ENCODE peak calls at places on chromosomes 11 and 22, in six cellular contexts. One of them, this sample, is unnamed.

GRCh38 chr11:31645747-31646146 is 136.2 kb downstream of the ELP4 start:
- DNase-seq in hepatocyte: peak
- DNase-seq in AG09309: peak
- DNase-seq in AG04450: peak
- DNase-seq in AG04449: peak
- DNase-seq in GM23338: no peak
- DNase-seq in this sample: peak

GRCh38 chr11:35583843-35584242 is 34.4 kb upstream of the FJX1 start:
- DNase-seq in AG09309: no peak
- DNase-seq in AG04449: no peak
- DNase-seq in hepatocyte: no peak
- DNase-seq in GM23338: no peak
- DNase-seq in AG04450: no peak
- DNase-seq in this sample: no peak

GRCh38 chr11:34493468-34493867 is 20.1 kb downstream of the ELF5 start:
- DNase-seq in GM23338: no peak
- DNase-seq in AG04450: no peak
- DNase-seq in AG04449: no peak
- DNase-seq in AG09309: no peak
- DNase-seq in hepatocyte: no peak
- DNase-seq in this sample: no peak

GRCh38 chr11:86606270-86606848 is 66.1 kb downstream of the ME3 start:
- DNase-seq in AG04449: no peak
- DNase-seq in GM23338: no peak
- DNase-seq in AG09309: no peak
- DNase-seq in hepatocyte: no peak
- DNase-seq in AG04450: no peak
- DNase-seq in this sample: no peak

GRCh38 chr22:25896098-25896497 is 154.1 kb downstream of the MYO18B start:
- DNase-seq in AG09309: no peak
- DNase-seq in hepatocyte: peak
- DNase-seq in AG04450: no peak
- DNase-seq in AG04449: no peak
- DNase-seq in GM23338: peak
- DNase-seq in this sample: no peak

GRCh38 chr22:32994046-32994827 is 63.9 kb downstream of the SYN3 start:
- DNase-seq in hepatocyte: no peak
- DNase-seq in AG04449: no peak
- DNase-seq in GM23338: peak
- DNase-seq in AG09309: no peak
- DNase-seq in AG04450: no peak
- DNase-seq in this sample: no peak

GRCh38 chr11:2789791-2790580 is 90.2 kb upstream of the KCNQ1OT1 start:
- DNase-seq in hepatocyte: no peak
- DNase-seq in AG04450: no peak
- DNase-seq in AG09309: no peak
- DNase-seq in GM23338: no peak
- DNase-seq in AG04449: no peak
- DNase-seq in this sample: no peak

GRCh38 chr11:14075118-14075601 is 112.6 kb downstream of the SPON1 start:
- DNase-seq in GM23338: peak
- DNase-seq in hepatocyte: no peak
- DNase-seq in AG04450: no peak
- DNase-seq in AG04449: no peak
- DNase-seq in AG09309: peak
- DNase-seq in this sample: peak

GRCh38 chr11:35662061-35662648 is 420 bp upstream of the TRIM44 start:
- DNase-seq in AG04450: no peak
- DNase-seq in AG04449: no peak
- DNase-seq in GM23338: no peak
- DNase-seq in AG09309: no peak
- DNase-seq in hepatocyte: peak
- DNase-seq in this sample: no peak

GRCh38 chr11:15258433-15259350 is 144.0 kb downstream of the INSC start:
- DNase-seq in AG09309: no peak
- DNase-seq in AG04450: no peak
- DNase-seq in AG04449: no peak
- DNase-seq in GM23338: peak
- DNase-seq in hepatocyte: peak
- DNase-seq in this sample: peak

GRCh38 chr11:69808708-69809107 is 10.5 kb downstream of the FGF3 start:
- DNase-seq in AG04449: no peak
- DNase-seq in AG04450: no peak
- DNase-seq in hepatocyte: no peak
- DNase-seq in AG09309: no peak
- DNase-seq in GM23338: peak
- DNase-seq in this sample: peak

GRCh38 chr11:127136438-127136837 is 135.9 kb upstream of the KIRREL3 start:
- DNase-seq in hepatocyte: no peak
- DNase-seq in AG09309: no peak
- DNase-seq in AG04449: no peak
- DNase-seq in GM23338: peak
- DNase-seq in AG04450: no peak
- DNase-seq in this sample: no peak

GRCh38 chr11:25910090-25910489 is 421.8 kb upstream of the ANO3 start:
- DNase-seq in hepatocyte: no peak
- DNase-seq in AG09309: no peak
- DNase-seq in AG04449: no peak
- DNase-seq in AG04450: no peak
- DNase-seq in GM23338: no peak
- DNase-seq in this sample: no peak

GRCh38 chr11:126140932-126141291 is 70.5 kb downstream of the RPUSD4 start:
- DNase-seq in GM23338: no peak
- DNase-seq in AG04449: no peak
- DNase-seq in hepatocyte: peak
- DNase-seq in AG09309: no peak
- DNase-seq in AG04450: no peak
- DNase-seq in this sample: peak

GRCh38 chr22:50243704-50244419 is 961 bp downstream of the TUBGCP6 start:
- DNase-seq in GM23338: no peak
- DNase-seq in hepatocyte: no peak
- DNase-seq in AG04450: no peak
- DNase-seq in AG04449: no peak
- DNase-seq in AG09309: no peak
- DNase-seq in this sample: no peak

GRCh38 chr22:50399751-50400331 is 56.7 kb downstream of the PPP6R2 start:
- DNase-seq in hepatocyte: peak
- DNase-seq in AG09309: no peak
- DNase-seq in GM23338: peak
- DNase-seq in AG04449: no peak
- DNase-seq in AG04450: no peak
- DNase-seq in this sample: no peak

GRCh38 chr22:26884921-26885320 is 227.5 kb downstream of the MIAT start:
- DNase-seq in hepatocyte: no peak
- DNase-seq in AG04450: no peak
- DNase-seq in GM23338: no peak
- DNase-seq in AG04449: no peak
- DNase-seq in AG09309: no peak
- DNase-seq in this sample: peak

GRCh38 chr22:30175743-30176288 is 70.7 kb downstream of the LIF start:
- DNase-seq in GM23338: no peak
- DNase-seq in AG04450: no peak
- DNase-seq in AG04449: no peak
- DNase-seq in AG09309: no peak
- DNase-seq in hepatocyte: no peak
- DNase-seq in this sample: no peak

GRCh38 chr11:78038697-78039313 is 15.7 kb upstream of the KCTD14 start:
- DNase-seq in hepatocyte: no peak
- DNase-seq in AG04449: no peak
- DNase-seq in GM23338: no peak
- DNase-seq in AG04450: no peak
- DNase-seq in AG09309: no peak
- DNase-seq in this sample: no peak

GRCh38 chr11:69121621-69122336 is 34.0 kb upstream of the SMIM38 start:
- DNase-seq in AG04450: no peak
- DNase-seq in AG04449: no peak
- DNase-seq in hepatocyte: no peak
- DNase-seq in AG09309: no peak
- DNase-seq in GM23338: no peak
- DNase-seq in this sample: no peak

GRCh38 chr11:15730617-15731385 is 616.1 kb downstream of the INSC start:
- DNase-seq in AG04449: no peak
- DNase-seq in AG09309: no peak
- DNase-seq in GM23338: no peak
- DNase-seq in hepatocyte: no peak
- DNase-seq in AG04450: no peak
- DNase-seq in this sample: no peak

GRCh38 chr22:30422481-30423295 is 2.9 kb upstream of the MTFP1 start:
- DNase-seq in hepatocyte: peak
- DNase-seq in AG04449: peak
- DNase-seq in AG09309: peak
- DNase-seq in AG04450: peak
- DNase-seq in GM23338: peak
- DNase-seq in this sample: peak

GRCh38 chr11:64928957-64929356 is 4.5 kb downstream of the PPP2R5B start:
- DNase-seq in AG09309: no peak
- DNase-seq in AG04450: no peak
- DNase-seq in hepatocyte: no peak
- DNase-seq in AG04449: no peak
- DNase-seq in GM23338: no peak
- DNase-seq in this sample: no peak

GRCh38 chr11:112485280-112485679 is 224.6 kb upstream of the PLET1 start:
- DNase-seq in AG09309: no peak
- DNase-seq in hepatocyte: no peak
- DNase-seq in GM23338: peak
- DNase-seq in AG04450: no peak
- DNase-seq in AG04449: no peak
- DNase-seq in this sample: no peak

GRCh38 chr22:23938328-23939016 is 22.5 kb downstream of the GSTT2B start:
- DNase-seq in AG04449: no peak
- DNase-seq in GM23338: no peak
- DNase-seq in AG04450: no peak
- DNase-seq in AG09309: no peak
- DNase-seq in hepatocyte: no peak
- DNase-seq in this sample: no peak

GRCh38 chr22:20242393-20243175 is 25.5 kb downstream of the RTN4R start:
- DNase-seq in GM23338: no peak
- DNase-seq in AG04450: no peak
- DNase-seq in AG04449: no peak
- DNase-seq in AG09309: no peak
- DNase-seq in hepatocyte: no peak
- DNase-seq in this sample: no peak

GRCh38 chr22:20244250-20244648 is 23.9 kb downstream of the RTN4R start:
- DNase-seq in GM23338: no peak
- DNase-seq in AG09309: no peak
- DNase-seq in AG04449: no peak
- DNase-seq in AG04450: no peak
- DNase-seq in hepatocyte: no peak
- DNase-seq in this sample: no peak

GRCh38 chr22:20244744-20245576 is 23.2 kb downstream of the RTN4R start:
- DNase-seq in AG09309: no peak
- DNase-seq in GM23338: no peak
- DNase-seq in AG04450: no peak
- DNase-seq in hepatocyte: no peak
- DNase-seq in AG04449: no peak
- DNase-seq in this sample: no peak

GRCh38 chr22:20243176-20243544 is 25.0 kb downstream of the RTN4R start:
- DNase-seq in GM23338: no peak
- DNase-seq in AG09309: no peak
- DNase-seq in AG04450: no peak
- DNase-seq in hepatocyte: no peak
- DNase-seq in AG04449: no peak
- DNase-seq in this sample: no peak

GRCh38 chr22:20243545-20244249 is 24.4 kb downstream of the RTN4R start:
- DNase-seq in GM23338: peak
- DNase-seq in AG04450: peak
- DNase-seq in AG09309: peak
- DNase-seq in hepatocyte: peak
- DNase-seq in AG04449: peak
- DNase-seq in this sample: peak
- H3K4me3 ChIP-seq in GM23338: no peak
- H3K4me3 ChIP-seq in AG04450: peak
- H3K4me3 ChIP-seq in AG09309: no peak
- H3K4me3 ChIP-seq in hepatocyte: no peak
- H3K4me3 ChIP-seq in AG04449: no peak
- H3K4me3 ChIP-seq in this sample: no peak

DNA sequence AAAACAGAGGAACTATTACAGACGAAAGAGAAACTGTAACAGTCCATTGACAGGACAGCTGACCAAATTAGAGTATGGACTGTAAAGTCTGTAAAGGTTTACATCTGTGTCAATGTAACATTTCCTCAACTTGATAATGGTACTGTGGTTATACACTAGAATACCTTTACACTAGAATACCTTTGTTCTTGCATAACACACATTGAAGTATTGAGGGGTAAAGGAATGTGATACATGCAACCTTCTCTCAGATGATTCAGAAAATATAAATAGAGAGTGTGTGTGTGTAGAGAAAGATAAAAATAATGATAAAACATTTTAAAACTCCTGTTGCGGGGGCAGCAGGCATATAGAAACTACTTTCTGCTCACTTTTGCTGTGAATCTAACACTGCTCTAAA is 5.6 kb upstream of the EEF1G start:
- DNase-seq in AG04449: no peak
- DNase-seq in hepatocyte: no peak
- DNase-seq in AG09309: no peak
- DNase-seq in AG04450: no peak
- DNase-seq in GM23338: no peak
- DNase-seq in this sample: no peak
- TF ChIP-seq CTCF in AG04449: no peak
- TF ChIP-seq CTCF in hepatocyte: no peak
- TF ChIP-seq CTCF in AG09309: no peak
- TF ChIP-seq CTCF in AG04450: no peak
- TF ChIP-seq CTCF in GM23338: no peak
- TF ChIP-seq CTCF in this sample: no peak

GRCh38 chr22:41562461-41562860 is 1.7 kb downstream of the CSDC2 start:
- DNase-seq in AG04449: no peak
- DNase-seq in AG09309: no peak
- DNase-seq in GM23338: no peak
- DNase-seq in hepatocyte: no peak
- DNase-seq in AG04450: no peak
- DNase-seq in this sample: no peak

GRCh38 chr22:41561788-41562187 is 978 bp downstream of the CSDC2 start:
- DNase-seq in AG04449: no peak
- DNase-seq in AG04450: no peak
- DNase-seq in GM23338: no peak
- DNase-seq in AG09309: no peak
- DNase-seq in hepatocyte: no peak
- DNase-seq in this sample: no peak

GRCh38 chr22:41564563-41564962 is 3.8 kb downstream of the CSDC2 start:
- DNase-seq in AG04450: no peak
- DNase-seq in GM23338: no peak
- DNase-seq in AG04449: no peak
- DNase-seq in hepatocyte: no peak
- DNase-seq in AG09309: no peak
- DNase-seq in this sample: no peak

GRCh38 chr22:41561335-41561734 is 525 bp downstream of the CSDC2 start:
- DNase-seq in AG09309: no peak
- DNase-seq in hepatocyte: peak
- DNase-seq in AG04450: no peak
- DNase-seq in GM23338: peak
- DNase-seq in AG04449: no peak
- DNase-seq in this sample: no peak

GRCh38 chr22:41563051-41563711 is 2.4 kb downstream of the CSDC2 start:
- DNase-seq in AG09309: no peak
- DNase-seq in GM23338: peak
- DNase-seq in hepatocyte: peak
- DNase-seq in AG04450: no peak
- DNase-seq in AG04449: no peak
- DNase-seq in this sample: no peak
- H3K4me3 ChIP-seq in AG09309: peak
- H3K4me3 ChIP-seq in GM23338: no peak
- H3K4me3 ChIP-seq in hepatocyte: no peak
- H3K4me3 ChIP-seq in AG04450: peak
- H3K4me3 ChIP-seq in AG04449: peak
- H3K4me3 ChIP-seq in this sample: peak

GRCh38 chr11:12746593-12747097 is 72.4 kb downstream of the TEAD1 start:
- DNase-seq in AG04450: peak
- DNase-seq in AG04449: no peak
- DNase-seq in AG09309: no peak
- DNase-seq in GM23338: peak
- DNase-seq in hepatocyte: peak
- DNase-seq in this sample: peak
- TF ChIP-seq CTCF in AG04450: peak
- TF ChIP-seq CTCF in AG04449: no peak
- TF ChIP-seq CTCF in AG09309: no peak
- TF ChIP-seq CTCF in GM23338: no peak
- TF ChIP-seq CTCF in hepatocyte: no peak
- TF ChIP-seq CTCF in this sample: peak

This sample was measured in astrocyte of the cerebellum.